ENCODE peak calls at places on chromosomes 6 and 20, in four cellular contexts. C is hepatocyte, H is MM.1S, M is kidney. G is an unnamed sample.

GRCh38 chr6:155524249-155524651 is 68.6 kb upstream of the NOX3 start:
- DNase-seq in C (no peak), H (no peak), M (no peak), G (peak; percentile 87)

GRCh38 chr20:60065741-60066437 is 107.7 kb downstream of the CDH26 start:
- DNase-seq in C (no peak), H (no peak), M (no peak), G (no peak)

GRCh38 chr6:36853325-36853724 is 14.1 kb upstream of the CPNE5 start:
- DNase-seq in C (peak; percentile 51), H (no peak), M (no peak), G (peak; percentile 92)

GRCh38 chr6:37992749-37993148 is 173.2 kb downstream of the ZFAND3 start:
- DNase-seq in C (no peak), H (no peak), M (no peak), G (no peak)

GRCh38 chr6:87639373-87639772 is 49.4 kb downstream of the ORC3 start:
- DNase-seq in C (no peak), H (no peak), M (no peak), G (no peak)

GRCh38 chr20:44648579-44648978 is 2.9 kb downstream of the ADA start:
- DNase-seq in C (no peak), H (no peak), M (peak; percentile 32), G (no peak)

GRCh38 chr6:144758602-144759001 is 473.5 kb downstream of the UTRN start:
- DNase-seq in C (no peak), H (no peak), M (no peak), G (peak; percentile 83)

GRCh38 chr6:115753446-115753845 is 307.2 kb downstream of the FRK start:
- DNase-seq in C (no peak), H (no peak), M (no peak), G (peak; percentile 20)

GRCh38 chr6:30722280-30723112 is 2.3 kb downstream of the TUBB start:
- DNase-seq in C (peak; percentile 84), H (peak; percentile 77), M (peak; percentile 90), G (peak; percentile 66)

GRCh38 chr6:13929196-13929595 is 4.4 kb downstream of the RNF182 start:
- DNase-seq in C (no peak), H (no peak), M (no peak), G (no peak)

GRCh38 chr6:26129656-26130055 is 42.4 kb downstream of the HFE start:
- DNase-seq in C (no peak), H (no peak), M (no peak), G (no peak)

GRCh38 chr6:7243188-7243942 is 69.6 kb downstream of the SSR1 start:
- DNase-seq in C (peak; percentile 79), H (peak; percentile 71), M (no peak), G (peak; percentile 66)

GRCh38 chr20:59165389-59165785 is 1.8 kb downstream of the ZNF831 start:
- DNase-seq in C (peak; percentile 41), H (no peak), M (no peak), G (no peak)

GRCh38 chr6:25614052-25614451 is 38.0 kb upstream of the SCGN start:
- DNase-seq in C (no peak), H (no peak), M (no peak), G (no peak)

GRCh38 chr20:25247100-25247665 is 702 bp upstream of the PYGB start:
- DNase-seq in C (peak; percentile 73), H (peak; percentile 27), M (peak; percentile 86), G (peak; percentile 64)

GRCh38 chr20:41654884-41655283 is 36.7 kb upstream of the CHD6 start:
- DNase-seq in C (peak; percentile 52), H (no peak), M (no peak), G (no peak)

GRCh38 chr6:11938285-11938890 is 73.7 kb upstream of the HIVEP1 start:
- DNase-seq in C (peak; percentile 67), H (no peak), M (no peak), G (no peak)

GRCh38 chr6:79048611-79049010 is 29.4 kb downstream of the PHIP start:
- DNase-seq in C (peak; percentile 14), H (no peak), M (no peak), G (peak; percentile 34)

GRCh38 chr6:55953384-55953783 is 78.0 kb upstream of the BMP5 start:
- DNase-seq in C (peak; percentile 22), H (no peak), M (no peak), G (peak; percentile 69)

GRCh38 chr6:136014454-136015421 is 163.2 kb downstream of the PDE7B start:
- DNase-seq in C (no peak), H (no peak), M (no peak), G (peak; percentile 22)

GRCh38 chr6:160421854-160422253 is 73.7 kb downstream of the SLC22A3 start:
- DNase-seq in C (no peak), H (no peak), M (no peak), G (no peak)

GRCh38 chr6:29516108-29516507 is 28.4 kb upstream of the MAS1L start:
- DNase-seq in C (no peak), H (peak; percentile 77), M (no peak), G (peak; percentile 90)

DNA sequence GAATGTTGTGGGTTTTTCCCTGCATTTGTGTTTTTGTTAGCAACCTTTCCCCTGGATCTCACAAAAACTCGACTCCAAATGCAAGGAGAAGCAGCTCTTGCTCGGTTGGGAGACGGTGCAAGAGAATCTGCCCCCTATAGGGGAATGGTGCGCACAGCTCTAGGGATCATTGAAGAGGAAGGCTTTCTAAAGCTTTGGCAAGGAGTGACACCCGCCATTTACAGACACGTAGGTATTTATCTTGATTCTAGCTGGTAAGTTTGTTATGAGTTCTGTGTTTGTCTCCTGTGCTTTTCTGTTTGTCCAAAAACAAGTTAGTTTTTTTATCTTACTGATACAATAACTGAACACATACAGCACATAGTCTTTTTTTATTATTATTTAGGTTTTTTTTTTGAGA is 3.0 kb downstream of the SLC25A27 start:
- DNase-seq in C (peak; percentile 12), H (no peak), M (no peak), G (no peak)
- TF ChIP-seq CTCF in C (peak; percentile 33), H (no peak), M (no peak), G (peak; percentile 29)

GRCh38 chr6:106163446-106163965 is 77.4 kb downstream of the PRDM1 start:
- DNase-seq in C (peak; percentile 28), H (peak; percentile 93), M (no peak), G (no peak)
- H3K4me3 ChIP-seq in C (no peak overlapping the region), H (peak overlapping the region; percentile 30), M (no peak overlapping the region), G (no peak overlapping the region)

DNA sequence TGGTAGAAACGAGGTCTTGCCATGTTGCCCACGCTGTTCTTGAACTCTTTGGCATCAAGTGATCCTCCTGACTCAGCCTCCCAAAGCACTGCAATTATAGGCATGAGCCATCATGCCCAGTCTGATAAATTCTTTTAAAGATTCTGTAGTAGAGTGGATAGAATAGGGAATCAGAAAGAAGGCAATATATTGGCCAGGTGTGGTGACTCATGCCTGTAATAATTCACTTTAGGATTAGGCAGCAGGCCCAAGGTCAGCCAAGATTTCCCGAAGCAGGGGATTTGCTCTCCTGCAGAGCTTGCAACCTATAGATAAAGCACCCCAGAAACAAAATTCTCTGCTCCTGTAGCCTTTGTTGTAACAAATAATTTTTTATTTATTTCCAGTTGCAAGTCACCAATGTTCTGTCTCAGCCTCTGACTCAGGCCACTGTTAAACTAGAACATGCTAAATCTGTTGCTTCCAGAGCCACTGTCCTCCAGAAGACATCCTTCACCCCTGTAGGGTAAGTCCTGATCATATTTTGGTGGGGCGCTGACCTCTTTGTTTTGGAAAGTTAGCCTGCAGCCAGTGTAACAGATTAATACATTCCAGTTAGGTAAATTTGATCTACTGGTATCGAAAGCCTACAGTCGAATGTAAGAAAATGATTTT is 30.4 kb upstream of the MROH8 start:
- DNase-seq in C (peak; percentile 19), H (no peak), M (no peak), G (peak; percentile 72)
- H3K36me3 ChIP-seq in C (no peaks in the 10 kb centered on the region), H (peaks cover 31% of the 10 kb centered on the region), M (peaks cover 35% of the 10 kb centered on the region), G (peaks cover 15% of the 10 kb centered on the region)

DNA sequence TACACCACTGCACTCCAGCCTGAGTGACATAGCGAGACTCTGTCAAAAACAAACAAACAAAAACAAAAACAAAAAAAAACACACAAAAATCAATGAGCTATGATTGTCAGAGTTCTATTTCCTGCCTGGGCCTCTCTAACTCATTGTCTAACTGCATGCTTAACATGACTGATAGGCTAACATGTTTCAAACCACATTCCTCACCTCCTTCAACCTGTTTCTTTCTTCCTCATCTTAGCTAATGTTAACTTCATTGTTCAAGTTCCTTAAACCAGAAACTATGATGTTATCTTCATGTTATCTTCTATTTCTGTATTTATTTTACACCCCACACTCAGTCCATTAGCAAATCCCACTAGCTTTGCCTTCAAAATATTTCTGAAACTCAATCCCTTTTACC is 41.5 kb downstream of the BEND6 start:
- DNase-seq in C (no peak), H (no peak), M (no peak), G (no peak)
- TF ChIP-seq CTCF in C (no peak), H (no peak), M (no peak), G (no peak)

G was measured in bronchial epithelial cell.